ENCODE peak calls at places on chromosomes 4 and X, in nine cellular contexts. F, N, W, O, R, E, M, P and T are unnamed samples.

GRCh38 chr4:72969957-72970356 is 99.6 kb downstream of the COX18 start:
- DNase-seq in F (no peak), N (no peak), W (no peak), O (peak; percentile 44), R (no peak), E (no peak), M (no peak), P (peak; percentile 7), T (no peak)

GRCh38 chrX:17635231-17635630 is 102.1 kb upstream of the SCML1 start:
- DNase-seq in F (peak; percentile 27), N (peak; percentile 85), W (no peak), O (no peak), R (no peak), E (no peak), M (peak; percentile 59), P (no peak), T (peak; percentile 25)

GRCh38 chr4:165780735-165781134 is 92.3 kb upstream of the TLL1 start:
- DNase-seq in F (no peak), N (no peak), W (no peak), O (no peak), R (no peak), E (no peak), M (no peak), P (no peak), T (no peak)

GRCh38 chrX:55187281-55187680 is 32.9 kb upstream of the PAGE5 start:
- DNase-seq in F (no peak), N (no peak), W (no peak), O (no peak), R (no peak), E (no peak), M (no peak), P (no peak), T (no peak)

GRCh38 chrX:41984628-41985027 is 61.3 kb upstream of the CASK start:
- DNase-seq in F (no peak), N (no peak), W (no peak), O (peak; percentile 12), R (peak; percentile 6), E (no peak), M (no peak), P (no peak), T (no peak)

GRCh38 chr4:26141916-26142638 is 178.7 kb upstream of the RBPJ start:
- DNase-seq in F (no peak), N (no peak), W (no peak), O (peak; percentile 20), R (no peak), E (no peak), M (no peak), P (peak; percentile 45), T (no peak)

GRCh38 chrX:7132335-7133035 is 15.0 kb upstream of the STS start:
- DNase-seq in F (peak; percentile 86), N (peak; percentile 43), W (peak; percentile 70), O (peak; percentile 20), R (peak; percentile 47), E (no peak), M (peak; percentile 47), P (peak; percentile 20), T (no peak)

GRCh38 chr4:168621806-168622589 is 125.1 kb downstream of the PALLD start:
- DNase-seq in F (peak; percentile 81), N (no peak), W (no peak), O (no peak), R (no peak), E (no peak), M (no peak), P (no peak), T (no peak)

GRCh38 chrX:30643313-30643821 is 9.9 kb upstream of the GK start:
- DNase-seq in F (no peak), N (no peak), W (no peak), O (no peak), R (no peak), E (no peak), M (no peak), P (no peak), T (no peak)

GRCh38 chr4:8871417-8872401 is at the start of gene HMX1:
- DNase-seq in F (no peak), N (no peak), W (no peak), O (peak; percentile 86), R (peak; percentile 61), E (peak; percentile 83), M (no peak), P (no peak), T (no peak)

GRCh38 chr4:8662776-8663175 is 70.2 kb downstream of the CPZ start:
- DNase-seq in F (no peak), N (no peak), W (no peak), O (no peak), R (no peak), E (no peak), M (no peak), P (no peak), T (no peak)

GRCh38 chrX:41822917-41823316 is 98.9 kb downstream of the GPR82 start:
- DNase-seq in F (no peak), N (no peak), W (no peak), O (no peak), R (no peak), E (no peak), M (no peak), P (no peak), T (no peak)

GRCh38 chr4:137648531-137648930 is 116.2 kb upstream of the PCDH18 start:
- DNase-seq in F (no peak), N (no peak), W (no peak), O (no peak), R (no peak), E (no peak), M (no peak), P (no peak), T (no peak)

GRCh38 chr4:125283702-125284279 is 31.0 kb upstream of the FAT4 start:
- DNase-seq in F (no peak), N (no peak), W (no peak), O (peak; percentile 32), R (peak; percentile 12), E (peak; percentile 26), M (no peak), P (no peak), T (no peak)

GRCh38 chr4:159240690-159241089 is 137.8 kb downstream of the RAPGEF2 start:
- DNase-seq in F (no peak), N (no peak), W (no peak), O (no peak), R (no peak), E (no peak), M (no peak), P (no peak), T (no peak)

GRCh38 chrX:118519411-118520205 is 24.0 kb downstream of the DOCK11 start:
- DNase-seq in F (no peak), N (no peak), W (no peak), O (no peak), R (no peak), E (no peak), M (no peak), P (no peak), T (peak; percentile 8)

GRCh38 chr4:36716874-36717273 is 435.5 kb downstream of the DTHD1 start:
- DNase-seq in F (no peak), N (no peak), W (no peak), O (no peak), R (no peak), E (no peak), M (no peak), P (no peak), T (no peak)

GRCh38 chrX:17527135-17527701 is 152.2 kb downstream of the NHS start:
- DNase-seq in F (no peak), N (no peak), W (no peak), O (peak; percentile 20), R (no peak), E (peak; percentile 8), M (no peak), P (peak; percentile 13), T (no peak)